ENCODE peak calls at places on chromosomes 5 and 9, in seven cellular contexts. Y is cardiac muscle cell, L is fibroblast of mammary gland, X is bronchial epithelial cell, W is breast epithelium, D is cardiac fibroblast, H is kidney. R is an unnamed sample.

GRCh38 chr9:103617046-103617445 is 477.1 kb upstream of the SMC2 start:
- DNase-seq in Y (no peak), L (no peak), X (no peak), W (no peak), D (no peak), H (no peak), R (no peak)

GRCh38 chr5:139222346-139222745 is 24.2 kb upstream of the SIL1 start:
- DNase-seq in Y (no peak), L (no peak), X (peak), W (no peak), D (no peak), H (no peak), R (no peak)

GRCh38 chr5:175823731-175824525 is 47.5 kb upstream of the CPLX2 start:
- DNase-seq in Y (peak), L (no peak), X (no peak), W (no peak), D (no peak), H (peak), R (no peak)

GRCh38 chr9:29214702-29215248 is 1641.5 kb upstream of the C9orf72 start:
- DNase-seq in Y (peak), L (no peak), X (no peak), W (no peak), D (no peak), H (no peak), R (no peak)

GRCh38 chr5:40623480-40624420 is 56.0 kb upstream of the PTGER4 start:
- DNase-seq in Y (no peak), L (no peak), X (no peak), W (no peak), D (no peak), H (no peak), R (no peak)

GRCh38 chr5:97623441-97623840 is 440.4 kb upstream of the RIOK2 start:
- DNase-seq in Y (no peak), L (no peak), X (no peak), W (no peak), D (no peak), H (peak), R (no peak)

GRCh38 chr9:99873531-99873930 is 32.9 kb upstream of the STX17 start:
- DNase-seq in Y (no peak), L (peak), X (peak), W (no peak), D (no peak), H (no peak), R (no peak)

GRCh38 chr9:38388283-38389223 is 3.9 kb upstream of the ALDH1B1 start:
- DNase-seq in Y (no peak), L (peak), X (no peak), W (no peak), D (peak), H (no peak), R (peak)

GRCh38 chr9:93814561-93814960 is 140.6 kb downstream of the BARX1 start:
- DNase-seq in Y (no peak), L (no peak), X (no peak), W (no peak), D (no peak), H (no peak), R (no peak)

GRCh38 chr9:84742261-84742660 is 72.7 kb downstream of the NTRK2 start:
- DNase-seq in Y (no peak), L (no peak), X (no peak), W (no peak), D (no peak), H (no peak), R (no peak)

GRCh38 chr5:164357405-164358033 is 852.1 kb downstream of the MAT2B start:
- DNase-seq in Y (no peak), L (no peak), X (no peak), W (no peak), D (no peak), H (no peak), R (no peak)

GRCh38 chr9:72615931-72616330 is 94.5 kb downstream of the TMC1 start:
- DNase-seq in Y (no peak), L (peak), X (peak), W (no peak), D (no peak), H (no peak), R (no peak)

GRCh38 chr9:117704024-117704575 is at the start of gene TLR4:
- DNase-seq in Y (no peak), L (peak), X (peak), W (no peak), D (peak), H (peak), R (peak)

GRCh38 chr5:126234563-126235195 is 188.5 kb upstream of the GRAMD2B start:
- DNase-seq in Y (peak), L (peak), X (peak), W (no peak), D (peak), H (no peak), R (peak)

GRCh38 chr5:42036379-42036778 is 111.3 kb downstream of the FBXO4 start:
- DNase-seq in Y (no peak), L (no peak), X (no peak), W (no peak), D (no peak), H (no peak), R (no peak)

GRCh38 chr5:121581588-121581987 is 270.1 kb upstream of the FTMT start:
- DNase-seq in Y (no peak), L (no peak), X (no peak), W (no peak), D (no peak), H (no peak), R (no peak)

GRCh38 chr9:70840266-70840665 is 281.2 kb downstream of the TRPM3 start:
- DNase-seq in Y (no peak), L (no peak), X (no peak), W (no peak), D (no peak), H (no peak), R (no peak)

GRCh38 chr9:78029601-78030552 is 1.7 kb downstream of the GNAQ start:
- DNase-seq in Y (peak), L (peak), X (peak), W (no peak), D (peak), H (no peak), R (peak)
- H3K4me3 ChIP-seq in Y (peak), L (peak), X (peak), W (peak), D (peak), H (peak), R (peak)

GRCh38 chr9:14535161-14535930 is 157.9 kb downstream of the ZDHHC21 start:
- DNase-seq in Y (no peak), L (no peak), X (no peak), W (no peak), D (no peak), H (no peak), R (no peak)

GRCh38 chr9:14532716-14533115 is 160.5 kb downstream of the ZDHHC21 start:
- DNase-seq in Y (no peak), L (peak), X (peak), W (no peak), D (no peak), H (no peak), R (no peak)

GRCh38 chr9:14531424-14532269 is 161.6 kb downstream of the ZDHHC21 start:
- DNase-seq in Y (no peak), L (no peak), X (no peak), W (no peak), D (no peak), H (no peak), R (no peak)

GRCh38 chr9:14530301-14530700 is 162.9 kb downstream of the ZDHHC21 start:
- DNase-seq in Y (no peak), L (no peak), X (no peak), W (no peak), D (no peak), H (no peak), R (no peak)

DNA sequence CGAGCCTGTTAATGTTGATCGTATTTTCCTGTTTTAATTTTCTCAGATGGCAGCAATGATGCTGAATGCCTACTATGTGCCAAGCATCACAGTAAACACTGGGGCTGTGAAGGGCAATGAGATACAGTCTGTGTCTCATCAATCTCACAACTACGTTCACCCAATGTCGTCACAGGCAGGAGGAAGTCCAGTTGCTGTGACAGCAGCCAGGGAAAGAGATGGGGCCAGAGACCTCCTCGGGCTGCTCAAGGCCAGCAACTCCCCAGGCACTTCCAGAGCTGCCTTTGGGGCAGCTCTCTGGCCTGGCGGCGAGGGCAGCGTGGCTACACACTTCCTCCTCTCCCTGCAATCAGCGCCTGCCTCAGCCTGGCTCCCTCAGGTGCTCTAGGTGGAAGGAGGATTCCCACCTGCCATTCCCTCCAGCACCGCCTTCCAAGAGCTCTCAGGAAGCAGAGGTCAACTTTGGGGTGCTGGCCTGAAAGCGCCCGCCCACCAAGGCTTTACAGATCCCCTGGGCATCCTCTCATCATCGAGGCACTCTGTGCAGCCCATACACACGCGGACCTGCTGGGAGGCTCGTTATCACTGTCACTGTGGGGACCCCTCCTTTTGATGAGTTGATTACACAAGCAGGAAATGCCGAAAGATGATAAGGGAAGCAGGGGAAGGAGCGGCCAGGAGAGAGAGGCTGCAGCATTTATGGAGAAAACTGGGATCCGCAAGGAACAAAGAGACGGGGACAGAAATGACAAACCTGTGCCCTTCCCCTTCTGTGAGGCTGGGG is 159.2 kb downstream of the ZDHHC21 start:
- DNase-seq in Y (no peak), L (no peak), X (no peak), W (no peak), D (no peak), H (peak), R (no peak)
- H3K4me3 ChIP-seq in Y (no peak), L (no peak), X (no peak), W (no peak), D (no peak), H (no peak), R (no peak)

GRCh38 chr9:129489838-129490582 is 130.9 kb downstream of the C9orf50 start:
- DNase-seq in Y (no peak), L (peak), X (no peak), W (no peak), D (peak), H (no peak), R (no peak)
- H3K4me3 ChIP-seq in Y (no peak), L (peak), X (peak), W (peak), D (peak), H (peak), R (peak)

GRCh38 chr9:127761061-127761460 is 17.4 kb downstream of the SH2D3C start:
- DNase-seq in Y (no peak), L (no peak), X (no peak), W (no peak), D (no peak), H (no peak), R (no peak)
- H3K4me3 ChIP-seq in Y (no peak), L (no peak), X (no peak), W (no peak), D (no peak), H (no peak), R (no peak)

DNA sequence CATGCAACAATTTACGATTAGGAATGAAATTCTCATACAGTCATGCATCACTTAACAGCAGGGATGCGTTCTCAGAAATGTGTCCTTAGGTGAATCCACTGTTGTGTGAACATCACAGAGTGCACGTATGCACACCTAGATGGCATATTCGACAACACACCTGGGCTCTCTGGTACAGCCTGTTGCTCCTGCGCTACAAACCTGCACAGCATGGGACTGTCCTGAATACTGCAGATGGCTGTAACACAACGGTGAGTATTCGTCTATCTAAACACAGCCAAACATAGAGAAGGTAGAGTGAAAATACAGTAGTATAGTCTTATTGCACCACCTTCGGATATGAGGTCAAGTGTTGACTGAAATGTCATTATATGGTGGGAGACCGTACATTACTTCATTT is 44.0 kb upstream of the LCP2 start:
- DNase-seq in Y (no peak), L (no peak), X (no peak), W (no peak), D (no peak), H (no peak), R (no peak)
- H3K4me3 ChIP-seq in Y (no peak), L (no peak), X (no peak), W (no peak), D (no peak), H (no peak), R (no peak)

DNA sequence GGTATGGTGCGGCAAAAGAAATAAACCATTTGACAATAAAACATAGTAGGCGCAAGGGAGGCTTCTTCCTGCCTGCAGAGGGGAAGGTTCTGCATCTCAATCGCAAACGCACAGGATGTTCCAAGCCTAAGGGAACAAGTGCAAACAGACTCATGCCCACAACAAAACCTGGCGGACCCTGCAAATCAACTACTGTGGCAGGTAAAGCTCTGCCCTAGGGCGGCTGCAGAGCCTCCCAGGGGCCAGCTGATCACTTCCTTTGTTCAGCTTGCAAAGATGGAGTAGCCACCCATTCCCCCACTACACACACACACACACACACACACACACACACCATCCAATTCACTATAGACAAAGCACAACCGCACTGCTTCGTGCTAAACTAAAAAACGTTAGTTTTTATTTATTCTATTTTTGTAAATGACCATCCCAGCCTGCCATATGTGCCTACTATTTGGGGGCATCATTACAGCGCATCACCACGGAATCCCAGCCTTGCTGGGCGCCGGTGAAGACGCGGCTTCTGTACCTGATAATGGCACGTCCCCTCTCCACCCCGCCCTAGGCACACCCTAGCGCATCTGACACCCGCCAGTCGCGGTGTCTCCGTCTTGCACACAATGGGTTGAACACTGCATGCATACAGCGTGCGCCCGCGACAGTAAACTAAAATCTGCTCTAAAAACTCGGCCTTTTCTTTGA is 57.6 kb downstream of the DPYSL3 start:
- DNase-seq in Y (no peak), L (no peak), X (no peak), W (no peak), D (no peak), H (no peak), R (no peak)
- H3K4me3 ChIP-seq in Y (peak), L (peak), X (no peak), W (peak), D (peak), H (peak), R (peak)

GRCh38 chr9:137717776-137718327 is 99.0 kb downstream of the EHMT1 start:
- DNase-seq in Y (no peak), L (no peak), X (no peak), W (no peak), D (no peak), H (no peak), R (no peak)

GRCh38 chr9:137711678-137712105 is 92.9 kb downstream of the EHMT1 start:
- DNase-seq in Y (no peak), L (no peak), X (no peak), W (no peak), D (no peak), H (no peak), R (no peak)

GRCh38 chr9:137716694-137717287 is 98.0 kb downstream of the EHMT1 start:
- DNase-seq in Y (no peak), L (no peak), X (no peak), W (no peak), D (no peak), H (no peak), R (no peak)

GRCh38 chr9:137719194-137719593 is 100.4 kb downstream of the EHMT1 start:
- DNase-seq in Y (no peak), L (no peak), X (no peak), W (no peak), D (no peak), H (no peak), R (no peak)

GRCh38 chr9:137715321-137715720 is 96.5 kb downstream of the EHMT1 start:
- DNase-seq in Y (no peak), L (no peak), X (peak), W (no peak), D (no peak), H (no peak), R (no peak)
- H3K4me3 ChIP-seq in Y (no peak), L (no peak), X (no peak), W (no peak), D (no peak), H (no peak), R (no peak)

GRCh38 chr9:75892168-75892901 is 1.9 kb downstream of the PCSK5 start:
- DNase-seq in Y (peak), L (peak), X (no peak), W (no peak), D (peak), H (no peak), R (no peak)

GRCh38 chr9:75895112-75895511 is 4.6 kb downstream of the PCSK5 start:
- DNase-seq in Y (no peak), L (no peak), X (no peak), W (no peak), D (no peak), H (no peak), R (no peak)

GRCh38 chr9:75890541-75891276 is at the start of gene PCSK5:
- DNase-seq in Y (peak), L (peak), X (peak), W (peak), D (peak), H (peak), R (peak)

GRCh38 chr9:75891277-75892167 is 1.0 kb downstream of the PCSK5 start:
- DNase-seq in Y (peak), L (peak), X (no peak), W (no peak), D (peak), H (peak), R (no peak)

DNA sequence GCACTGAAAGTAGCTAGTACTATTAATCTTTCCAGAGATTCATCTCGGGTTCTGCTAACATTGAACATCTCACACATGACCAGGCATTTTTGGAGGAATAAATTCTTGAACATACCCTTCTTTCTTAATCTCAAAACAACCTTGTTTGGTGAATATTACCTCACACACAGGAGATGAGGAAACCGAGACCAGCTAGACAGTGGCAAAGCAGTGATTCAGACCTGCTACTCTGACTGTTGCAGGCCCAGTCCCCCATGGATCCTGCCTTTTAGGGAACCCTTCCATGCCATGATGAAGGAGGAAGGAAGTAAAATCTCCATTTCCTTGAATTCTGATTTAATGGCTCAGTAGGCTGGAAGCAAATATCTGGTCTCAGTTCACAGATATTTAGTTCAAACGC is 2.6 kb downstream of the PCSK5 start:
- DNase-seq in Y (no peak), L (peak), X (peak), W (no peak), D (no peak), H (no peak), R (no peak)
- H3K4me3 ChIP-seq in Y (no peak), L (no peak), X (no peak), W (peak), D (peak), H (peak), R (no peak)

R was measured in MG63.